ENCODE peak calls at places on chromosomes 7 and 10, in four cellular contexts. H is A549, Q is prostate gland, A is gastrocnemius medialis. N is an unnamed sample.

GRCh38 chr10:44193156-44193555 is 191.7 kb downstream of the CXCL12 start:
- DNase-seq in H (no peak), Q (no peak), A (no peak), N (no peak)

GRCh38 chr10:87639493-87639892 is 20.2 kb upstream of the PAPSS2 start:
- DNase-seq in H (no peak), Q (no peak), A (no peak), N (no peak)

GRCh38 chr7:158396982-158397862 is 190.4 kb downstream of the PTPRN2 start:
- DNase-seq in H (no peak), Q (no peak), A (no peak), N (peak)

GRCh38 chr10:71981024-71981867 is 17.1 kb downstream of the CHST3 start:
- DNase-seq in H (no peak), Q (no peak), A (no peak), N (no peak)

GRCh38 chr10:28382520-28383269 is 79.8 kb upstream of the MPP7 start:
- DNase-seq in H (no peak), Q (no peak), A (no peak), N (no peak)

GRCh38 chr10:117653170-117653515 is 110.6 kb downstream of the EMX2 start:
- DNase-seq in H (peak), Q (no peak), A (no peak), N (peak)

GRCh38 chr10:112907893-112908292 is 42.2 kb upstream of the TCF7L2 start:
- DNase-seq in H (no peak), Q (no peak), A (no peak), N (no peak)

GRCh38 chr7:112930787-112931186 is 140.6 kb upstream of the TMEM168 start:
- DNase-seq in H (no peak), Q (no peak), A (no peak), N (peak)

GRCh38 chr10:61732635-61733278 is 70.0 kb downstream of the CABCOCO1 start:
- DNase-seq in H (no peak), Q (no peak), A (no peak), N (no peak)

GRCh38 chr7:4001742-4002141 is 680.4 kb upstream of the FOXK1 start:
- DNase-seq in H (no peak), Q (no peak), A (no peak), N (no peak)

GRCh38 chr10:47268696-47269095 is 31.3 kb upstream of the GDF10 start:
- DNase-seq in H (no peak), Q (no peak), A (no peak), N (no peak)

GRCh38 chr10:27252267-27253000 is 11.8 kb upstream of the ACBD5 start:
- DNase-seq in H (peak), Q (no peak), A (no peak), N (no peak)

GRCh38 chr7:3917466-3917865 is 616.4 kb downstream of the SDK1 start:
- DNase-seq in H (no peak), Q (no peak), A (no peak), N (no peak)

GRCh38 chr7:94417261-94417660 is 22.6 kb downstream of the COL1A2 start:
- DNase-seq in H (no peak), Q (no peak), A (no peak), N (no peak)

GRCh38 chr7:5423844-5424688 is 432 bp upstream of the TNRC18 start:
- DNase-seq in H (peak), Q (peak), A (peak), N (peak)

GRCh38 chr7:5421626-5422323 is 1.9 kb downstream of the TNRC18 start:
- DNase-seq in H (peak), Q (peak), A (no peak), N (peak)

GRCh38 chr7:5422324-5423271 is 1.0 kb downstream of the TNRC18 start:
- DNase-seq in H (peak), Q (peak), A (no peak), N (peak)

GRCh38 chr7:5424689-5425506 is 1.3 kb upstream of the TNRC18 start:
- DNase-seq in H (no peak), Q (peak), A (no peak), N (peak)

DNA sequence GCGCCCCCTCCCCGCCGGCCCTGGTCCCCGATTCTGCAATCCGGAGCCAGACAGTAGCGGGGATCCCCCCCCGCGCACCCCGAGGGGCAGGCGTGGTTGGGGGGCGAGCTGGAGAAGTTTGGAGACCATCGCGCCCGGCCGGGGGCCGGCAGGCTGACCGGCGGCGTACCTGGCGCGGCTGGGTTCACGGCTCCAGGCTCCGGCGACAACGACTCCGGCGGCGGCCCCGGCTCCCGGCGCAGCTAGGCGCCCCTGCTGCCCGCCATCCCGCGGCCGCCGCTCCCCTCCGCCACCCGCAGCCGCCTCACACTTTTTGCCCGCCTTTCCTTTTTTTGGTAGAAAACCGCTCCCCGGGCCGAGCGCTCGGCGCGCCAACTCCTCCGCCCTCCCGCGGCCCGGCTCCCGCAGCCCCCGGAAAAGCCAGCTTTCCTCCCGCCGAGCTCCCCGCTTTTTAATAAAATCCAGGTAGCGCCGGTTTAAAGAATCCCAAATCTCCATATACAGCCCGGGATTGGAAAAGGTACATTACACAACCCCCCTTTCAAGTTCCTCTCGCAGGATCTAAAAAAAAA is at the start of gene TNRC18:
- DNase-seq in H (peak), Q (peak), A (no peak), N (peak)
- TF ChIP-seq POLR2A in H (no peak), Q (peak), A (peak), N (peak)

DNA sequence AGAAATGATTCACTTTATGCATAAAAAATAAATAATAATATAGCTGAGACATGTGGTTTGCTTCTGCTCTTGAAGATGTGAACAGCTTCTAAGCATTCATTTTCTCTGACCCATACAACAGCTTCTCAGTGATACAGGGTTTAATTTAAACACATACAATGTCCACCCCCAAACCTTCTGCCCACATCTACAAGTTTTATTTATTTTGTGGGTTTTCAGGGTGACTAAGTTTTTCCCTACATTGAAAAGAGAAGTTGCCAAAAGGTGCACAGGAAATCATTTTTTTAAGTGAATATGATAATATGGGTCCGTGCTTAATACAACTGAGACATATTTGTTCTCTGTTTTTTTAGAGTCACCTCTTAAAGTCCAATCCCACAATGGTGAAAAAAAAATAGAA is 17.2 kb downstream of the INHBA start:
- DNase-seq in H (no peak), Q (no peak), A (no peak), N (peak)
- TF ChIP-seq POLR2A in H (no peak), Q (no peak), A (no peak), N (no peak)

GRCh38 chr7:139422126-139422525 is 61.3 kb downstream of the KLRG2 start:
- DNase-seq in H (no peak), Q (no peak), A (no peak), N (no peak)
- TF ChIP-seq POLR2A in H (no peak), Q (no peak), A (no peak), N (no peak)

GRCh38 chr10:68231106-68231901 is 609 bp downstream of the ATOH7 start:
- DNase-seq in H (peak), Q (peak), A (peak), N (peak)
- TF ChIP-seq POLR2A in H (peak), Q (no peak), A (no peak), N (no peak)

GRCh38 chr7:99748846-99749579 is 14.0 kb upstream of the CYP3A7 start:
- DNase-seq in H (no peak), Q (no peak), A (no peak), N (no peak)

GRCh38 chr7:99755085-99755484 is 20.1 kb upstream of the CYP3A7 start:
- DNase-seq in H (no peak), Q (no peak), A (no peak), N (no peak)

DNA sequence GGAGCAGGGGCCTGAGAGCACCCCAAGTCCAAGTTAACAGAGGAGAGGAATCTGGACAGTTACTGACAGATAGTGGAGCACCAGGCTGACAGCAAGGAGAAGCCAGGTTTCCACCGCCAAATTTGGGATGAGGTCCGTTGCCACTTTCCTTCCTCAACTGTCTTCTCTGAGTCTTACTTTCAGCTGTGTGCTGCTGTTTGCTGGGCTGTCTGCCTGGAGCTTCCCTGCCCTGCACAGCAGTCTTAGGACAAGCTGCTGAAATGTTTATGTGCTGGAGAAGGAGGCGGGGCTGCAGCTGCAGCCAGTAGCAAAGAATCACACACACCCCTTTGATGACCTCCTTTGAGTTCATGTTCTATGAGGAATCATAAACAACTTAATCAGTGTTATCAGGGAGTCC is 17.4 kb upstream of the CYP3A7 start:
- DNase-seq in H (no peak), Q (peak), A (no peak), N (no peak)
- TF ChIP-seq POLR2A in H (no peak), Q (peak), A (no peak), N (no peak)

N was measured in NB4.